ENCODE peak calls at places on chromosome X, in eight cellular contexts. P is IMR-90, K is heart right ventricle, B is tibial artery, C is hepatocyte, O is right lobe of liver, N is sigmoid colon, U is heart left ventricle. W is an unnamed sample.
A peak's percentile ranks its signal among the peaks of the same experiment; 100 is the strongest.

GRCh38 chrX:69501433-69501832 is 2.7 kb upstream of the NALF2 start:
- DNase-seq in P (no peak), K (no peak), B (no peak), C (no peak), O (no peak), N (no peak), U (no peak), W (no peak)

GRCh38 chrX:12548746-12549145 is 242.5 kb upstream of the PRPS2 start:
- DNase-seq in P (peak; percentile 17), K (no peak), B (no peak), C (peak; percentile 47), O (no peak), N (no peak), U (no peak), W (no peak)

GRCh38 chrX:118974908-118975671 is 672 bp downstream of the LONRF3 start:
- DNase-seq in P (no peak), K (peak; percentile 32), B (peak; percentile 69), C (peak; percentile 58), O (peak; percentile 72), N (peak; percentile 79), U (peak; percentile 9), W (no peak)

GRCh38 chrX:11724122-11725017 is 33.7 kb upstream of the MSL3 start:
- DNase-seq in P (peak; percentile 41), K (no peak), B (no peak), C (peak; percentile 13), O (no peak), N (no peak), U (no peak), W (no peak)

GRCh38 chrX:38879631-38880220 is 78.5 kb downstream of the MID1IP1 start:
- DNase-seq in P (no peak), K (peak; percentile 24), B (no peak), C (no peak), O (no peak), N (peak; percentile 66), U (peak; percentile 14), W (no peak)

GRCh38 chrX:107301253-107301652 is 94.8 kb downstream of the DNAAF6 start:
- DNase-seq in P (no peak), K (no peak), B (no peak), C (no peak), O (no peak), N (no peak), U (no peak), W (no peak)

GRCh38 chrX:7263330-7263729 is 115.4 kb upstream of the PUDP start:
- DNase-seq in P (no peak), K (no peak), B (no peak), C (no peak), O (no peak), N (no peak), U (no peak), W (no peak)

GRCh38 chrX:20421275-20421674 is 154.6 kb upstream of the RPS6KA3 start:
- DNase-seq in P (no peak), K (no peak), B (no peak), C (no peak), O (no peak), N (no peak), U (no peak), W (no peak)

GRCh38 chrX:123918106-123918721 is 43.3 kb upstream of the STAG2 start:
- DNase-seq in P (no peak), K (no peak), B (no peak), C (no peak), O (no peak), N (no peak), U (no peak), W (no peak)

GRCh38 chrX:107008034-107008433 is 8.0 kb upstream of the MORC4 start:
- DNase-seq in P (no peak), K (no peak), B (no peak), C (no peak), O (no peak), N (no peak), U (no peak), W (no peak)

GRCh38 chrX:134642394-134642793 is 15.9 kb downstream of the PLAC1 start:
- DNase-seq in P (no peak), K (no peak), B (no peak), C (no peak), O (no peak), N (no peak), U (no peak), W (no peak)

GRCh38 chrX:87873988-87874500 is 356.4 kb downstream of the KLHL4 start:
- DNase-seq in P (no peak), K (no peak), B (no peak), C (no peak), O (no peak), N (no peak), U (no peak), W (no peak)

GRCh38 chrX:45479196-45479834 is 278.6 kb upstream of the DIPK2B start:
- DNase-seq in P (peak; percentile 93), K (no peak), B (no peak), C (no peak), O (no peak), N (no peak), U (no peak), W (peak; percentile 73)

GRCh38 chrX:40085714-40086113 is 12.0 kb downstream of the BCOR start:
- DNase-seq in P (no peak), K (no peak), B (peak; percentile 80), C (no peak), O (no peak), N (no peak), U (no peak), W (no peak)

DNA sequence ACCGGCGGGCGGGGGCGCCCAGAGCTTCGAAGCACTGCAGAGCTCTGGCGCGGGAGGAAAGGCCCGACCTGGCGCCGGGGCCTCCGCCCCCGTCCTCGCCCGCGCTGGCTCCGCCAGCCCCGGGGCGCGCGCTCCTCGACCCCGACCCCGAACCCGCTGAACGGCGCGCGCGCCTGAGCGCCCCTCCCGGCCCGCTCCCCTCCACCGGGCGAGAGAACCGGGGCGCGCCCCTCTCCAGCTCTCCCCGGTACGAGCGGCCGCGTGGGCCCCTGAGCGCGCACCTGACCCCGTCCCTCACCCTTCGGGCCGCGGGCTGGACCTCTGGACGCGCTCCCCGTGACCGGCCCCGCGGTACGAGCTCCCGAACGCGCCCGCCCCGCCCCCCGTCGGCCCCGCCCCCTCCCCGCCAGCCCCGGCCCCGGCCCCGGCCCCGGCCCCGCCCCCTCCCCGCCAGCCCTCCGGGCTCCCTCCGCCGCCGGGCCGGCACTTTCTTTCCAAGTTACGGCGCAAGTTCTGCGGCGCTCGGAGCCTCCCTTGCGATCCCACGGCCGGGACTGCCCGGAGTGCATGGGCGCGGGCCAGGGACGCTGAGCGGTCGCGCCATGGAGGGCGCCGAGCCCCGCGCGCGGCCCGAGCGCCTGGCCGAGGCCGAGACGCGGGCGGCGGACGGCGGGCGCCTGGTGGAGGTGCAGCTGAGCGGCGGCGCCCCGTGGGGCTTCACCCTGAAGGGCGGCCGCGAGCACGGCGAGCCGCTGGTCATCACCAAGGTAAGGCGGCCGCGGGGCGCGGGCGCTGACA is at the start of gene SHROOM2:
- DNase-seq in P (no peak), K (no peak), B (no peak), C (peak; percentile 41), O (peak; percentile 52), N (no peak), U (no peak), W (no peak)
- H3K4me3 ChIP-seq in P (peak within 1 kb of the TSS; percentile 87), K (peak within 1 kb of the TSS; percentile 36), B (peak within 1 kb of the TSS; percentile 53), C (peak within 1 kb of the TSS; percentile 27), O (peak within 1 kb of the TSS; percentile 50), N (peak within 1 kb of the TSS; percentile 59), U (peak within 1 kb of the TSS; percentile 53), W (peak within 1 kb of the TSS; percentile 4)

GRCh38 chrX:53479295-53479694 is 45.1 kb upstream of the HSD17B10 start:
- DNase-seq in P (peak; percentile 16), K (no peak), B (no peak), C (no peak), O (no peak), N (no peak), U (no peak), W (no peak)

GRCh38 chrX:53483838-53484420 is 49.8 kb upstream of the HSD17B10 start:
- DNase-seq in P (peak; percentile 52), K (no peak), B (no peak), C (no peak), O (no peak), N (no peak), U (no peak), W (no peak)

GRCh38 chrX:53481816-53482485 is 47.8 kb upstream of the HSD17B10 start:
- DNase-seq in P (peak; percentile 69), K (no peak), B (no peak), C (peak; percentile 63), O (peak; percentile 40), N (peak; percentile 66), U (peak; percentile 7), W (no peak)

GRCh38 chrX:53476371-53476770 is 42.2 kb upstream of the HSD17B10 start:
- DNase-seq in P (peak; percentile 72), K (no peak), B (no peak), C (no peak), O (no peak), N (no peak), U (no peak), W (no peak)

GRCh38 chrX:53481093-53481492 is 46.9 kb upstream of the HSD17B10 start:
- DNase-seq in P (no peak), K (no peak), B (no peak), C (no peak), O (no peak), N (no peak), U (no peak), W (no peak)
- TF ChIP-seq CTCF in P (peak; percentile 37), K (no peak), B (no peak), C (no peak), O (no peak), N (no peak), U (no peak), W (peak; percentile 50)

DNA sequence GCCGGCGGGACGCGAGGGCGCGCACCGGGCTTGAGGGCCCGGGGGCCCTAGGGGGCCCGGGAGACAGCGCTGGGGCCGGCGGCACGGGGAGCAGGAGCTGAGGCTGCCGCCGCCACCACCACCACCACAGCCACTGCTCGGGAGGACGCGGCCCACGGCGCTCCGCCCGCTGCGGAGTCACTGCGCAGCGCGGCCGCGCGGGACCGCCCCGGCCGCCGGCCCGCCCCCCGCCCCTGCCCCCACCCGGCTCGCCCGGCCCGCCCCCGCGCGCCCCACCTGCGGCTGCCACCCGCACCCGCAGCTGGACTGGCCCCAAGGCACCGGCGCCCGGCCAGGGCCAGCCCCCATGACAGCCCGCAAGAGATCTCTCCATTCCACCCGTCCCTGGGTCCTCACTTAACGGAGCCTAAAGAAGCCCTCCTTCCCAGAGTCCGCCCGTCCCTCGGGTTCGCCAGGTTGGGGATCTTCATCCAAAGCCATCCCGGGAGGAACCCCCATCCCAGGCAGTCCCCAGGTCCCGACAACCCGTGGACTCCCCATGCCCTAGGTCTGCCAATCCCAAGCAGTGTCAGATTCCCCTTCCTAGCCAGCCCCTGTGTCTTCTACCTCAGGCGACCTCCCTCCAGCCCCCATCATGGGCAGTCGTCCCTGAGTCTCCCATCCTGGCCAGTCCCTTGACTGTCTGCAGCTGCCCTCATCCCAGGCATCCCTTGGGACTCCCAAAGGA is 40.0 kb upstream of the IQSEC2 start:
- DNase-seq in P (no peak), K (peak; percentile 26), B (no peak), C (peak; percentile 26), O (no peak), N (no peak), U (no peak), W (no peak)
- H3K36me3 ChIP-seq in P (no peaks in the 10 kb centered on the region), K (no peaks in the 10 kb centered on the region), B (no peaks in the 10 kb centered on the region), C (no peaks in the 10 kb centered on the region), O (no peaks in the 10 kb centered on the region), N (no peaks in the 10 kb centered on the region), U (no peaks in the 10 kb centered on the region), W (no peaks in the 10 kb centered on the region)

DNA sequence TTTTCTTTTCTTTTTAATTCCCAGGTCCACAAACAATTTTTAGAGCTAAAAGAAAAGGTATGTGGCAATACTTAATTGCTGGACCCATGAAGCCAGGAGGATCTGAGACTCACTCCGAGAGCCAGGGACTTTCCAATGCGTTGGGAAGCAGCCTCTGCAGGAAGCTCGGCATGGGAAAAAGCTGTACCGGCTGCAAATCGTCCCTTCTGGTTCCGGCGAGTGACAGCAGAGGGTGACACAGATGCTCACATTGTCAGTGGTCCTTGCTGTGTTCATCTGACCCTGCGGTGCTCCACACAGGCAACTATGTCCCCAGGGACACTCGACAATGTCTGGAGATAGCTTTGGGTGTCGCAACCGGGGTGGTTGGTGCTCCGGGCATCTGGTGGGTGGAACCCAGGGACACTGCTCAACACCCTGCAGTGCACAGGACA is 164.0 kb downstream of the PRKX start:
- DNase-seq in P (peak; percentile 48), K (peak; percentile 6), B (no peak), C (peak; percentile 13), O (no peak), N (no peak), U (peak; percentile 7), W (no peak)
- H3K4me3 ChIP-seq in P (peak overlapping the region; percentile 13), K (peak overlapping the region; percentile 16), B (peak overlapping the region; percentile 31), C (no peak overlapping the region), O (no peak overlapping the region), N (no peak overlapping the region), U (peak overlapping the region; percentile 43), W (peak overlapping the region; percentile 32)